ENCODE peak calls at places on chromosome 6, in four cellular contexts. T, E, A and M are unnamed samples. For H3K4me1, the result is how much of the 10 kb centered on the place peaks cover.

GRCh38 chr6:167713088-167713475 is 113.6 kb upstream of the AFDN start:
- DNase-seq in T (no peak), E (no peak), A (no peak), M (no peak)

GRCh38 chr6:18667612-18668011 is 280.5 kb downstream of the RNF144B start:
- DNase-seq in T (no peak), E (no peak), A (no peak), M (no peak)

GRCh38 chr6:867378-867777 is 174.4 kb upstream of the EXOC2 start:
- DNase-seq in T (no peak), E (no peak), A (no peak), M (no peak)

GRCh38 chr6:148509789-148510581 is 167.3 kb downstream of the SASH1 start:
- DNase-seq in T (no peak), E (peak), A (peak), M (no peak)

GRCh38 chr6:11292291-11292552 is 59.8 kb upstream of the NEDD9 start:
- DNase-seq in T (no peak), E (no peak), A (no peak), M (no peak)

GRCh38 chr6:133070410-133071043 is 170.6 kb upstream of the EYA4 start:
- DNase-seq in T (no peak), E (no peak), A (no peak), M (no peak)

GRCh38 chr6:142760152-142760551 is 184.8 kb downstream of the HIVEP2 start:
- DNase-seq in T (no peak), E (no peak), A (no peak), M (no peak)

GRCh38 chr6:131366223-131366622 is 206.8 kb upstream of the ARG1 start:
- DNase-seq in T (no peak), E (no peak), A (no peak), M (no peak)

GRCh38 chr6:46501136-46502089 is 10.2 kb upstream of the RCAN2 start:
- DNase-seq in T (no peak), E (no peak), A (no peak), M (no peak)

GRCh38 chr6:143555071-143555492 is 43.6 kb upstream of the FUCA2 start:
- DNase-seq in T (no peak), E (no peak), A (no peak), M (no peak)

GRCh38 chr6:79544939-79545450 is 7.8 kb upstream of the LCA5 start:
- DNase-seq in T (peak), E (peak), A (peak), M (peak)

GRCh38 chr6:110554441-110554840 is 78.0 kb upstream of the SLC22A16 start:
- DNase-seq in T (no peak), E (no peak), A (no peak), M (no peak)

GRCh38 chr6:113980937-113981554 is 10.1 kb upstream of the HDAC2 start:
- DNase-seq in T (peak), E (no peak), A (no peak), M (no peak)

GRCh38 chr6:138727182-138727581 is 46.4 kb upstream of the CCDC28A start:
- DNase-seq in T (no peak), E (no peak), A (no peak), M (no peak)

GRCh38 chr6:108027054-108027453 is 47.5 kb downstream of the OSTM1 start:
- DNase-seq in T (no peak), E (no peak), A (no peak), M (no peak)

GRCh38 chr6:3379482-3380060 is 77.3 kb downstream of the SLC22A23 start:
- DNase-seq in T (no peak), E (no peak), A (no peak), M (no peak)
- H3K27ac ChIP-seq in T (no peak), E (no peak), A (no peak), M (peak)

GRCh38 chr6:85460951-85461805 is 11.3 kb downstream of the NT5E start:
- DNase-seq in T (no peak), E (no peak), A (peak), M (no peak)

GRCh38 chr6:85460154-85460950 is 10.5 kb downstream of the NT5E start:
- DNase-seq in T (no peak), E (no peak), A (no peak), M (no peak)

GRCh38 chr6:85458184-85458583 is 8.3 kb downstream of the NT5E start:
- DNase-seq in T (no peak), E (no peak), A (no peak), M (no peak)

GRCh38 chr6:85458782-85459181 is 8.9 kb downstream of the NT5E start:
- DNase-seq in T (no peak), E (no peak), A (no peak), M (no peak)

GRCh38 chr6:85459224-85459901 is 9.5 kb downstream of the NT5E start:
- DNase-seq in T (no peak), E (no peak), A (no peak), M (no peak)
- H3K4me1 ChIP-seq in T (under half), E (under half), A (under half), M (under half)

DNA sequence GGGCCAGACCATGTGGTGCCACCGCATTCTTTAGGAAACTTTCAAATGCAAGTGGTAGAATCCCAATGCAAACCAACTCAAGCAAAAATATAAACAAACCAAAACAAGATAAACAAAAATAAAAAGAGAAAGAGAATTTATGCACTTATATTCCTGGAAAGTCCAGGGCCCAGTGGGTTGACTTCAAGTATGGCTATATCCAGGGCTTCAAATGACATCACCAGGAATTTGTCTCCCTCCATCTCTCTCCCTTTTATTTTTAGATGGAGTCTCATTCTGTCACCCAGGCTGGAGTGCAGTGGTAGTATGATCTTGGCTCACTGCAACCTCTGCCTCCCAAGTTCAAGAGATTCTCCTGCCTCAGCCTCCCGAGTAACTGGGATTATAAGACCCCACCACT is 56.1 kb upstream of the PNRC1 start:
- DNase-seq in T (no peak), E (no peak), A (no peak), M (no peak)
- H3K27ac ChIP-seq in T (no peak), E (no peak), A (peak), M (peak)

GRCh38 chr6:33271098-33271607 is 523 bp downstream of the VPS52 start:
- DNase-seq in T (no peak), E (no peak), A (no peak), M (no peak)
- H3K4me1 ChIP-seq in T (under half), E (under half), A (under half), M (under half)